ENCODE peak calls at places on chromosomes 13 and 19, in five cellular contexts. V is neural crest cell; K is RWPE1; G is NCI-H1694 treated with DMSO at 0.1 percent for 48 hours; U is effector memory CD4-positive, alpha-beta T cell. Q is an unnamed sample.

GRCh38 chr19:17021793-17022590 is 4.6 kb downstream of the CPAMD8 start:
- DNase-seq in K (peak; percentile 79), U (no peak), V (no peak), G (no peak), Q (no peak)

GRCh38 chr19:44553478-44554171 is 24.1 kb upstream of the CEACAM20 start:
- DNase-seq in K (peak; percentile 77), U (no peak), V (no peak), G (no peak), Q (no peak)

GRCh38 chr13:73952683-73953082 is 181.5 kb downstream of the KLF12 start:
- DNase-seq in V (no peak), K (no peak), G (no peak), U (no peak), Q (no peak)

GRCh38 chr13:22092791-22093545 is 422.1 kb downstream of the FGF9 start:
- DNase-seq in U (no peak), K (no peak), V (no peak), G (no peak), Q (no peak)

GRCh38 chr13:113169277-113170272 is 11.1 kb downstream of the PROZ start:
- DNase-seq in U (no peak), V (no peak), G (no peak), K (no peak), Q (no peak)

GRCh38 chr19:55882626-55883025 is 46.3 kb downstream of the NLRP4 start:
- DNase-seq in K (no peak), V (no peak), G (no peak), U (no peak), Q (no peak)

GRCh38 chr13:102012299-102013293 is 389.3 kb downstream of the FGF14 start:
- DNase-seq in G (no peak), U (no peak), K (no peak), V (no peak), Q (no peak)

GRCh38 chr19:4183967-4184717 is 1.7 kb downstream of the ANKRD24 start:
- DNase-seq in G (no peak), K (no peak), U (no peak), V (no peak), Q (no peak)

GRCh38 chr13:33723365-33723764 is 94.6 kb upstream of the RFC3 start:
- DNase-seq in K (no peak), V (no peak), G (no peak), U (no peak), Q (no peak)

GRCh38 chr13:35917252-35917941 is 213.8 kb downstream of the DCLK1 start:
- DNase-seq in U (no peak), K (no peak), V (no peak), G (no peak), Q (no peak)

GRCh38 chr19:7450243-7451223 is 38.3 kb downstream of the PEX11G start:
- DNase-seq in U (no peak), K (no peak), V (no peak), G (no peak), Q (no peak)

GRCh38 chr19:6848986-6849385 is 38.4 kb upstream of the ADGRE1 start:
- DNase-seq in G (no peak), U (no peak), V (no peak), K (no peak), Q (no peak)

GRCh38 chr13:45538382-45538781 is 73.6 kb downstream of the COG3 start:
- DNase-seq in V (no peak), G (no peak), U (no peak), K (no peak), Q (no peak)

GRCh38 chr13:101655435-101655834 is 203.0 kb downstream of the ITGBL1 start:
- DNase-seq in G (no peak), K (no peak), U (no peak), V (no peak), Q (no peak)

GRCh38 chr13:79918620-79919019 is 422.3 kb downstream of the SPRY2 start:
- DNase-seq in K (no peak), V (no peak), G (peak; percentile 17), U (no peak), Q (no peak)

GRCh38 chr13:86476656-86477055 is 677.4 kb upstream of the SLITRK6 start:
- DNase-seq in V (no peak), U (no peak), K (no peak), G (no peak), Q (no peak)

GRCh38 chr19:40704491-40705361 is 12.0 kb downstream of the COQ8B start:
- DNase-seq in K (no peak), U (no peak), G (no peak), V (no peak), Q (no peak)

GRCh38 chr13:25574437-25575426 is 203.0 kb downstream of the ATP8A2 start:
- DNase-seq in G (peak; percentile 78), K (peak; percentile 51), U (peak; percentile 41), V (peak; percentile 89), Q (no peak)

GRCh38 chr13:111049791-111050538 is 65.1 kb upstream of the ARHGEF7 start:
- DNase-seq in K (peak; percentile 32), U (no peak), G (no peak), V (no peak), Q (no peak)

GRCh38 chr13:113129921-113130750 is 7.5 kb downstream of the F10 start:
- DNase-seq in U (no peak), K (no peak), V (no peak), G (no peak), Q (no peak)

GRCh38 chr13:25380082-25380481 is 8.3 kb downstream of the ATP8A2 start:
- DNase-seq in G (no peak), K (no peak), V (no peak), U (no peak), Q (no peak)

GRCh38 chr19:32876919-32877285 is 7.3 kb upstream of the SLC7A9 start:
- DNase-seq in V (no peak), U (no peak), K (no peak), G (no peak), Q (no peak)

GRCh38 chr13:41199526-41199925 is 5.2 kb upstream of the KBTBD7 start:
- DNase-seq in G (no peak), U (no peak), V (no peak), K (no peak), Q (no peak)